ENCODE peak calls at places on chromosomes 2 and 18, in four cellular contexts. D is left colon, K is HEK293T, S is omental fat pad. Y is an unnamed sample.

GRCh38 chr2:65144571-65144970 is 14.7 kb upstream of the RAB1A start:
- DNase-seq in S (no peak), D (no peak), K (no peak), Y (no peak)

GRCh38 chr2:66688951-66689350 is 254.0 kb downstream of the MEIS1 start:
- DNase-seq in S (no peak), K (no peak), D (no peak), Y (no peak)

GRCh38 chr2:223414646-223415045 is 187.5 kb downstream of the SCG2 start:
- DNase-seq in S (peak; percentile 28), K (no peak), D (no peak), Y (peak; percentile 70)

GRCh38 chr2:151775057-151775740 is 40.9 kb upstream of the NEB start:
- DNase-seq in D (no peak), K (no peak), S (no peak), Y (no peak)

GRCh38 chr18:67310826-67311225 is 205.7 kb downstream of the DSEL start:
- DNase-seq in S (no peak), D (no peak), K (no peak), Y (no peak)

GRCh38 chr2:240064898-240065297 is 11.6 kb upstream of the OR6B3 start:
- DNase-seq in K (no peak), D (no peak), S (no peak), Y (no peak)

GRCh38 chr18:12076424-12077140 is 17.1 kb upstream of the ANKRD62 start:
- DNase-seq in K (peak; percentile 45), D (no peak), S (no peak), Y (no peak)

GRCh38 chr2:133379159-133379558 is 189.1 kb downstream of the NCKAP5 start:
- DNase-seq in D (no peak), K (no peak), S (no peak), Y (no peak)

GRCh38 chr2:150860301-150860700 is 372.8 kb upstream of the RND3 start:
- DNase-seq in S (no peak), K (no peak), D (no peak), Y (no peak)

GRCh38 chr18:35588995-35589394 is 7.5 kb downstream of the GALNT1 start:
- DNase-seq in D (no peak), S (no peak), K (no peak), Y (no peak)

GRCh38 chr2:117101613-117102012 is 712.9 kb upstream of the DDX18 start:
- DNase-seq in D (no peak), S (no peak), K (no peak), Y (no peak)

GRCh38 chr2:240591784-240592183 is 5.2 kb downstream of the CAPN10 start:
- DNase-seq in K (no peak), S (no peak), D (no peak), Y (no peak)

Y was measured in suprapubic skin.